ENCODE peak calls at places on chromosomes 7 and 10, in eight cellular contexts. Y is head of caudate nucleus; D is naive thymus-derived CD8-positive, alpha-beta T cell; H is activated naive CD4-positive, alpha-beta T cell treated with anti-CD3 and anti-CD28 coated beads, Interleukin-2, amount 50 U/mL, for 16 hours; F is GM03348; T is astrocyte of the cerebellum; J is posterior cingulate gyrus; I is NCI-H2081. X is an unnamed sample.

GRCh38 chr7:70681847-70682350 is 450.0 kb upstream of the GALNT17 start:
- DNase-seq in Y (no peak), D (no peak), H (no peak), F (no peak), T (no peak), J (no peak), I (no peak), X (no peak)

GRCh38 chr10:83801983-83802382 is 337.3 kb upstream of the GHITM start:
- DNase-seq in Y (no peak), D (no peak), H (no peak), F (no peak), T (no peak), J (no peak), I (no peak), X (no peak)

GRCh38 chr7:41244246-41244645 is 458.6 kb downstream of the INHBA start:
- DNase-seq in Y (no peak), D (no peak), H (no peak), F (peak), T (peak), J (no peak), I (no peak), X (no peak)

GRCh38 chr10:77580500-77580899 is 57.1 kb downstream of the KCNMA1 start:
- DNase-seq in Y (no peak), D (no peak), H (no peak), F (no peak), T (no peak), J (no peak), I (no peak), X (no peak)

GRCh38 chr10:96025566-96025965 is 17.8 kb upstream of the CCNJ start:
- DNase-seq in Y (no peak), D (no peak), H (no peak), F (peak), T (no peak), J (no peak), I (no peak), X (no peak)

GRCh38 chr10:89580243-89580642 is 44.8 kb upstream of the SLC16A12 start:
- DNase-seq in Y (no peak), D (no peak), H (no peak), F (no peak), T (no peak), J (no peak), I (no peak), X (no peak)

GRCh38 chr10:73716251-73716650 is 18.3 kb upstream of the AGAP5 start:
- DNase-seq in Y (no peak), D (no peak), H (no peak), F (no peak), T (no peak), J (no peak), I (no peak), X (no peak)

GRCh38 chr10:47092822-47093221 is 181.6 kb downstream of the PTPN20 start:
- DNase-seq in Y (peak), D (no peak), H (no peak), F (no peak), T (no peak), J (peak), I (no peak), X (no peak)

GRCh38 chr10:44173558-44173894 is 211.4 kb downstream of the CXCL12 start:
- DNase-seq in Y (no peak), D (no peak), H (no peak), F (no peak), T (no peak), J (no peak), I (no peak), X (no peak)

GRCh38 chr7:116578526-116578925 is 53.7 kb downstream of the CAV1 start:
- DNase-seq in Y (no peak), D (no peak), H (no peak), F (no peak), T (no peak), J (no peak), I (no peak), X (no peak)

GRCh38 chr7:91434821-91435220 is 170.6 kb downstream of the FZD1 start:
- DNase-seq in Y (no peak), D (no peak), H (no peak), F (peak), T (no peak), J (no peak), I (no peak), X (no peak)

GRCh38 chr10:59107147-59107546 is 69.3 kb upstream of the PHYHIPL start:
- DNase-seq in Y (no peak), D (no peak), H (no peak), F (no peak), T (peak), J (no peak), I (no peak), X (no peak)

GRCh38 chr7:84971360-84971759 is 215.5 kb downstream of the SEMA3D start:
- DNase-seq in Y (no peak), D (no peak), H (no peak), F (no peak), T (no peak), J (no peak), I (no peak), X (no peak)

GRCh38 chr7:21023841-21024502 is 237.3 kb upstream of the SP8 start:
- DNase-seq in Y (no peak), D (no peak), H (no peak), F (no peak), T (no peak), J (no peak), I (no peak), X (no peak)

GRCh38 chr7:90412458-90413184 is 9.4 kb downstream of the CLDN12 start:
- DNase-seq in Y (no peak), D (no peak), H (no peak), F (no peak), T (no peak), J (no peak), I (no peak), X (peak)

GRCh38 chr10:77420942-77421523 is 216.6 kb downstream of the KCNMA1 start:
- DNase-seq in Y (no peak), D (no peak), H (no peak), F (peak), T (no peak), J (no peak), I (no peak), X (no peak)

GRCh38 chr10:99619090-99619800 is 994 bp downstream of the SLC25A28 start:
- DNase-seq in Y (no peak), D (peak), H (peak), F (no peak), T (no peak), J (no peak), I (no peak), X (no peak)

GRCh38 chr10:69951658-69952057 is 101.0 kb upstream of the MACROH2A2 start:
- DNase-seq in Y (no peak), D (no peak), H (no peak), F (no peak), T (no peak), J (no peak), I (no peak), X (no peak)

GRCh38 chr7:154789404-154789803 is 213.5 kb downstream of the PAXIP1 start:
- DNase-seq in Y (peak), D (no peak), H (no peak), F (no peak), T (no peak), J (peak), I (no peak), X (no peak)

GRCh38 chr10:108327706-108328105 is 1163.2 kb upstream of the SORCS1 start:
- DNase-seq in Y (no peak), D (no peak), H (no peak), F (no peak), T (no peak), J (no peak), I (no peak), X (no peak)